ENCODE peak calls at places on chromosomes 6 and 20, in four cellular contexts. One of them, this sample, is unnamed.

GRCh38 chr6:78867370-78868040 is at the start of gene IRAK1BP1:
- DNase-seq in uterus: peak; percentile 73
- DNase-seq in skeletal muscle cell: peak; percentile 31
- DNase-seq in CD4-positive, CD25-positive, alpha-beta regulatory T cell: peak; percentile 80
- DNase-seq in this sample: peak; percentile 13

GRCh38 chr20:46954490-46955038 is 59.9 kb downstream of the EYA2 start:
- DNase-seq in CD4-positive, CD25-positive, alpha-beta regulatory T cell: no peak
- DNase-seq in uterus: no peak
- DNase-seq in skeletal muscle cell: peak; percentile 97
- DNase-seq in this sample: peak; percentile 99

GRCh38 chr20:47681977-47682812 is 103.1 kb downstream of the SULF2 start:
- DNase-seq in CD4-positive, CD25-positive, alpha-beta regulatory T cell: no peak
- DNase-seq in uterus: peak; percentile 79
- DNase-seq in skeletal muscle cell: no peak
- DNase-seq in this sample: peak; percentile 40

GRCh38 chr6:117483004-117483644 is 650 bp downstream of the DCBLD1 start:
- DNase-seq in uterus: peak; percentile 41
- DNase-seq in CD4-positive, CD25-positive, alpha-beta regulatory T cell: no peak
- DNase-seq in skeletal muscle cell: no peak
- DNase-seq in this sample: no peak

GRCh38 chr6:148508401-148509151 is 165.9 kb downstream of the SASH1 start:
- DNase-seq in CD4-positive, CD25-positive, alpha-beta regulatory T cell: no peak
- DNase-seq in skeletal muscle cell: no peak
- DNase-seq in uterus: no peak
- DNase-seq in this sample: no peak

GRCh38 chr6:49849121-49849907 is 17.0 kb downstream of the CRISP1 start:
- DNase-seq in skeletal muscle cell: peak; percentile 3
- DNase-seq in uterus: no peak
- DNase-seq in CD4-positive, CD25-positive, alpha-beta regulatory T cell: peak; percentile 18
- DNase-seq in this sample: peak; percentile 16

GRCh38 chr20:48066256-48066655 is 281.0 kb upstream of the SULF2 start:
- DNase-seq in uterus: no peak
- DNase-seq in CD4-positive, CD25-positive, alpha-beta regulatory T cell: no peak
- DNase-seq in skeletal muscle cell: peak; percentile 65
- DNase-seq in this sample: peak; percentile 95

GRCh38 chr6:168372871-168373270 is 53.3 kb upstream of the DACT2 start:
- DNase-seq in CD4-positive, CD25-positive, alpha-beta regulatory T cell: no peak
- DNase-seq in skeletal muscle cell: no peak
- DNase-seq in uterus: no peak
- DNase-seq in this sample: no peak

DNA sequence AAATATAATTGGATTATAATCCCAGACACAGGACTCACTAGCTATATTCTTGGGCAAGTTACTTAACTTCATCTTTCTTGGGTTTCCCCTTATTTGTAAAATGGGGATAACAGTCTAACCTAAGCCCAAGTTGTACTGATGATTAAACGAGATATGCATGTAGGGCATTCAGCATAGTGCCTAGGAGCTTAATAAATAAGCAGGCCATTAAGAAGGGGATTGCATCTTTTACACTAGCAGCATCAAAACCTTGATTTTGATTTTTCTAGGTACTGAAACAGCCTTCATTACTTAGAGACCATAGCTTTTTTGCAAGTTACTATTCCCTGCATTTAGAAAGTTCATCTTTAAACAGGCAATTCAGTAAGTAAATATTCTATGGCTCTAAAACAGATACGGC is 2.2 kb upstream of the QKI start:
- DNase-seq in CD4-positive, CD25-positive, alpha-beta regulatory T cell: no peak
- DNase-seq in uterus: no peak
- DNase-seq in skeletal muscle cell: no peak
- DNase-seq in this sample: no peak
- H3K4me3 ChIP-seq in CD4-positive, CD25-positive, alpha-beta regulatory T cell: peak overlapping the region; percentile 82
- H3K4me3 ChIP-seq in uterus: peak overlapping the region; percentile 44
- H3K4me3 ChIP-seq in skeletal muscle cell: peak overlapping the region; percentile 62
- H3K4me3 ChIP-seq in this sample: no peak overlapping the region

GRCh38 chr6:34664270-34664971 is 32.1 kb downstream of the ILRUN start:
- DNase-seq in uterus: no peak
- DNase-seq in CD4-positive, CD25-positive, alpha-beta regulatory T cell: no peak
- DNase-seq in skeletal muscle cell: no peak
- DNase-seq in this sample: no peak
- H3K4me3 ChIP-seq in uterus: no peak overlapping the region
- H3K4me3 ChIP-seq in CD4-positive, CD25-positive, alpha-beta regulatory T cell: peak overlapping the region; percentile 60
- H3K4me3 ChIP-seq in skeletal muscle cell: no peak overlapping the region
- H3K4me3 ChIP-seq in this sample: no peak overlapping the region

GRCh38 chr6:2481307-2481706 is 235.9 kb upstream of the GMDS start:
- DNase-seq in CD4-positive, CD25-positive, alpha-beta regulatory T cell: no peak
- DNase-seq in skeletal muscle cell: no peak
- DNase-seq in uterus: no peak
- DNase-seq in this sample: no peak
- H3K4me3 ChIP-seq in CD4-positive, CD25-positive, alpha-beta regulatory T cell: no peak overlapping the region
- H3K4me3 ChIP-seq in skeletal muscle cell: no peak overlapping the region
- H3K4me3 ChIP-seq in uterus: no peak overlapping the region
- H3K4me3 ChIP-seq in this sample: no peak overlapping the region

GRCh38 chr6:76774750-76775396 is 688.4 kb downstream of the HTR1B start:
- DNase-seq in CD4-positive, CD25-positive, alpha-beta regulatory T cell: no peak
- DNase-seq in skeletal muscle cell: no peak
- DNase-seq in uterus: no peak
- DNase-seq in this sample: no peak
- H3K4me3 ChIP-seq in CD4-positive, CD25-positive, alpha-beta regulatory T cell: no peak overlapping the region
- H3K4me3 ChIP-seq in skeletal muscle cell: no peak overlapping the region
- H3K4me3 ChIP-seq in uterus: no peak overlapping the region
- H3K4me3 ChIP-seq in this sample: no peak overlapping the region

GRCh38 chr6:10583509-10583908 is 62.4 kb downstream of the GCNT2 start:
- DNase-seq in CD4-positive, CD25-positive, alpha-beta regulatory T cell: no peak
- DNase-seq in uterus: no peak
- DNase-seq in skeletal muscle cell: no peak
- DNase-seq in this sample: no peak
- H3K4me3 ChIP-seq in CD4-positive, CD25-positive, alpha-beta regulatory T cell: no peak overlapping the region
- H3K4me3 ChIP-seq in uterus: no peak overlapping the region
- H3K4me3 ChIP-seq in skeletal muscle cell: no peak overlapping the region
- H3K4me3 ChIP-seq in this sample: no peak overlapping the region

GRCh38 chr6:34195726-34196115 is 41.0 kb upstream of the HMGA1 start:
- DNase-seq in CD4-positive, CD25-positive, alpha-beta regulatory T cell: no peak
- DNase-seq in uterus: peak; percentile 25
- DNase-seq in skeletal muscle cell: no peak
- DNase-seq in this sample: no peak
- H3K4me3 ChIP-seq in CD4-positive, CD25-positive, alpha-beta regulatory T cell: no peak overlapping the region
- H3K4me3 ChIP-seq in uterus: peak overlapping the region; percentile 40
- H3K4me3 ChIP-seq in skeletal muscle cell: no peak overlapping the region
- H3K4me3 ChIP-seq in this sample: no peak overlapping the region

GRCh38 chr20:3681352-3681930 is 369 bp downstream of the ADAM33 start:
- DNase-seq in uterus: no peak
- DNase-seq in skeletal muscle cell: no peak
- DNase-seq in CD4-positive, CD25-positive, alpha-beta regulatory T cell: no peak
- DNase-seq in this sample: no peak
- H3K4me3 ChIP-seq in uterus: peak overlapping the region; percentile 65
- H3K4me3 ChIP-seq in skeletal muscle cell: peak overlapping the region; percentile 50
- H3K4me3 ChIP-seq in CD4-positive, CD25-positive, alpha-beta regulatory T cell: no peak overlapping the region
- H3K4me3 ChIP-seq in this sample: peak overlapping the region; percentile 85

DNA sequence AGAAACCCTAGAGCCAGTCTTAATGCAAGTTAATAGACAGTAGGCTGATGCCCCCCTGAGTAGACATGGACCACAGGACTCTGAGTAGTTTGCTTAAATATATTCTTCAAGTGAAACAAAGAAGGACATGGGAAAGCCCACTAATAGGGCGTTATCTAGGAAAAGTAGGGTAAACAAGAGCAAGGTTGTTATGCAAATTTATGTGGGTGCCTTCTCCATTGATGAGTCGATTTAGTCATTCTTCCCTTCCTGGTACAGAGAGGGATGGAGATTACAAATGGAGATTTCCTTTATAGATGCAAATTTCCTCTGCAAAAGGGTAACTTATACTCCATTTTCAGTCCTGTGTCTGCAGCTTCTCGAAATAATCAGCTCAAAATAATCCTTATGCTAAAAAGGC is 262.0 kb downstream of the CD83 start:
- DNase-seq in CD4-positive, CD25-positive, alpha-beta regulatory T cell: no peak
- DNase-seq in uterus: no peak
- DNase-seq in skeletal muscle cell: no peak
- DNase-seq in this sample: no peak
- H3K4me3 ChIP-seq in CD4-positive, CD25-positive, alpha-beta regulatory T cell: no peak overlapping the region
- H3K4me3 ChIP-seq in uterus: no peak overlapping the region
- H3K4me3 ChIP-seq in skeletal muscle cell: no peak overlapping the region
- H3K4me3 ChIP-seq in this sample: no peak overlapping the region

This sample was measured in AG09309.